ENCODE peak calls at places on chromosomes 7 and 10, in seven cellular contexts. One of them, this sample, is unnamed.

GRCh38 chr10:84715911-84716310 is 387.5 kb downstream of the CCSER2 start:
- DNase-seq in IMR-90: peak
- DNase-seq in esophagus muscularis mucosa: no peak
- DNase-seq in prostate gland: no peak
- DNase-seq in body of pancreas: no peak
- DNase-seq in HCT116: peak
- DNase-seq in transverse colon: peak
- DNase-seq in this sample: peak

GRCh38 chr10:86260564-86260963 is 106.0 kb downstream of the GRID1 start:
- DNase-seq in esophagus muscularis mucosa: no peak
- DNase-seq in IMR-90: no peak
- DNase-seq in body of pancreas: no peak
- DNase-seq in HCT116: no peak
- DNase-seq in prostate gland: no peak
- DNase-seq in transverse colon: no peak
- DNase-seq in this sample: no peak

GRCh38 chr10:36817898-36818297 is 307.5 kb upstream of the ANKRD30A start:
- DNase-seq in IMR-90: no peak
- DNase-seq in transverse colon: no peak
- DNase-seq in esophagus muscularis mucosa: no peak
- DNase-seq in body of pancreas: no peak
- DNase-seq in prostate gland: no peak
- DNase-seq in HCT116: no peak
- DNase-seq in this sample: no peak

GRCh38 chr10:98446121-98446655 is 547 bp downstream of the HPS1 start:
- DNase-seq in prostate gland: no peak
- DNase-seq in transverse colon: peak
- DNase-seq in body of pancreas: peak
- DNase-seq in IMR-90: peak
- DNase-seq in esophagus muscularis mucosa: peak
- DNase-seq in HCT116: no peak
- DNase-seq in this sample: peak

GRCh38 chr10:818526-819220 is 112.8 kb downstream of the LARP4B start:
- DNase-seq in prostate gland: no peak
- DNase-seq in transverse colon: no peak
- DNase-seq in body of pancreas: no peak
- DNase-seq in esophagus muscularis mucosa: no peak
- DNase-seq in IMR-90: no peak
- DNase-seq in HCT116: no peak
- DNase-seq in this sample: no peak

GRCh38 chr7:145169908-145170307 is 334.1 kb upstream of the TPK1 start:
- DNase-seq in body of pancreas: no peak
- DNase-seq in IMR-90: no peak
- DNase-seq in prostate gland: no peak
- DNase-seq in transverse colon: no peak
- DNase-seq in esophagus muscularis mucosa: no peak
- DNase-seq in HCT116: no peak
- DNase-seq in this sample: peak

GRCh38 chr7:27697861-27698430 is 35.3 kb upstream of the HIBADH start:
- DNase-seq in esophagus muscularis mucosa: no peak
- DNase-seq in HCT116: peak
- DNase-seq in body of pancreas: peak
- DNase-seq in IMR-90: peak
- DNase-seq in transverse colon: peak
- DNase-seq in prostate gland: no peak
- DNase-seq in this sample: peak

GRCh38 chr10:80264081-80265056 is 25.1 kb downstream of the MAT1A start:
- DNase-seq in esophagus muscularis mucosa: no peak
- DNase-seq in body of pancreas: no peak
- DNase-seq in transverse colon: no peak
- DNase-seq in prostate gland: no peak
- DNase-seq in HCT116: no peak
- DNase-seq in IMR-90: no peak
- DNase-seq in this sample: no peak

GRCh38 chr10:44366936-44367630 is 17.8 kb downstream of the CXCL12 start:
- DNase-seq in IMR-90: peak
- DNase-seq in esophagus muscularis mucosa: no peak
- DNase-seq in HCT116: no peak
- DNase-seq in prostate gland: no peak
- DNase-seq in transverse colon: no peak
- DNase-seq in body of pancreas: peak
- DNase-seq in this sample: no peak

GRCh38 chr7:45642044-45642443 is 67.9 kb downstream of the ADCY1 start:
- DNase-seq in IMR-90: no peak
- DNase-seq in prostate gland: no peak
- DNase-seq in body of pancreas: no peak
- DNase-seq in transverse colon: no peak
- DNase-seq in esophagus muscularis mucosa: no peak
- DNase-seq in HCT116: no peak
- DNase-seq in this sample: no peak

GRCh38 chr7:87416682-87417587 is 58.5 kb downstream of the ABCB4 start:
- DNase-seq in transverse colon: peak
- DNase-seq in HCT116: peak
- DNase-seq in prostate gland: peak
- DNase-seq in esophagus muscularis mucosa: no peak
- DNase-seq in IMR-90: peak
- DNase-seq in body of pancreas: peak
- DNase-seq in this sample: peak

GRCh38 chr7:155263522-155264197 is 34.0 kb upstream of the INSIG1 start:
- DNase-seq in body of pancreas: no peak
- DNase-seq in esophagus muscularis mucosa: no peak
- DNase-seq in transverse colon: no peak
- DNase-seq in HCT116: no peak
- DNase-seq in IMR-90: no peak
- DNase-seq in prostate gland: no peak
- DNase-seq in this sample: peak

GRCh38 chr7:155265960-155266359 is 31.7 kb upstream of the INSIG1 start:
- DNase-seq in esophagus muscularis mucosa: no peak
- DNase-seq in IMR-90: no peak
- DNase-seq in body of pancreas: no peak
- DNase-seq in prostate gland: no peak
- DNase-seq in transverse colon: no peak
- DNase-seq in HCT116: no peak
- DNase-seq in this sample: no peak

GRCh38 chr7:155266440-155266839 is 31.2 kb upstream of the INSIG1 start:
- DNase-seq in esophagus muscularis mucosa: no peak
- DNase-seq in transverse colon: no peak
- DNase-seq in IMR-90: no peak
- DNase-seq in body of pancreas: no peak
- DNase-seq in prostate gland: no peak
- DNase-seq in HCT116: no peak
- DNase-seq in this sample: no peak

GRCh38 chr7:155267023-155267422 is 30.7 kb upstream of the INSIG1 start:
- DNase-seq in body of pancreas: no peak
- DNase-seq in transverse colon: no peak
- DNase-seq in IMR-90: no peak
- DNase-seq in prostate gland: no peak
- DNase-seq in esophagus muscularis mucosa: no peak
- DNase-seq in HCT116: no peak
- DNase-seq in this sample: no peak

GRCh38 chr7:155265144-155265543 is 32.5 kb upstream of the INSIG1 start:
- DNase-seq in body of pancreas: no peak
- DNase-seq in prostate gland: no peak
- DNase-seq in HCT116: no peak
- DNase-seq in IMR-90: no peak
- DNase-seq in transverse colon: no peak
- DNase-seq in esophagus muscularis mucosa: no peak
- DNase-seq in this sample: no peak
- TF ChIP-seq POLR2A in body of pancreas: no peak
- TF ChIP-seq POLR2A in prostate gland: no peak
- TF ChIP-seq POLR2A in HCT116: no peak
- TF ChIP-seq POLR2A in IMR-90: no peak
- TF ChIP-seq POLR2A in transverse colon: no peak
- TF ChIP-seq POLR2A in esophagus muscularis mucosa: no peak
- TF ChIP-seq POLR2A in this sample: no peak

GRCh38 chr7:102434039-102434481 is 685 bp downstream of the ORAI2 start:
- DNase-seq in transverse colon: no peak
- DNase-seq in IMR-90: peak
- DNase-seq in prostate gland: no peak
- DNase-seq in HCT116: no peak
- DNase-seq in body of pancreas: no peak
- DNase-seq in esophagus muscularis mucosa: no peak
- DNase-seq in this sample: no peak
- TF ChIP-seq POLR2A in transverse colon: no peak
- TF ChIP-seq POLR2A in IMR-90: no peak
- TF ChIP-seq POLR2A in prostate gland: no peak
- TF ChIP-seq POLR2A in HCT116: no peak
- TF ChIP-seq POLR2A in body of pancreas: no peak
- TF ChIP-seq POLR2A in esophagus muscularis mucosa: no peak
- TF ChIP-seq POLR2A in this sample: no peak

DNA sequence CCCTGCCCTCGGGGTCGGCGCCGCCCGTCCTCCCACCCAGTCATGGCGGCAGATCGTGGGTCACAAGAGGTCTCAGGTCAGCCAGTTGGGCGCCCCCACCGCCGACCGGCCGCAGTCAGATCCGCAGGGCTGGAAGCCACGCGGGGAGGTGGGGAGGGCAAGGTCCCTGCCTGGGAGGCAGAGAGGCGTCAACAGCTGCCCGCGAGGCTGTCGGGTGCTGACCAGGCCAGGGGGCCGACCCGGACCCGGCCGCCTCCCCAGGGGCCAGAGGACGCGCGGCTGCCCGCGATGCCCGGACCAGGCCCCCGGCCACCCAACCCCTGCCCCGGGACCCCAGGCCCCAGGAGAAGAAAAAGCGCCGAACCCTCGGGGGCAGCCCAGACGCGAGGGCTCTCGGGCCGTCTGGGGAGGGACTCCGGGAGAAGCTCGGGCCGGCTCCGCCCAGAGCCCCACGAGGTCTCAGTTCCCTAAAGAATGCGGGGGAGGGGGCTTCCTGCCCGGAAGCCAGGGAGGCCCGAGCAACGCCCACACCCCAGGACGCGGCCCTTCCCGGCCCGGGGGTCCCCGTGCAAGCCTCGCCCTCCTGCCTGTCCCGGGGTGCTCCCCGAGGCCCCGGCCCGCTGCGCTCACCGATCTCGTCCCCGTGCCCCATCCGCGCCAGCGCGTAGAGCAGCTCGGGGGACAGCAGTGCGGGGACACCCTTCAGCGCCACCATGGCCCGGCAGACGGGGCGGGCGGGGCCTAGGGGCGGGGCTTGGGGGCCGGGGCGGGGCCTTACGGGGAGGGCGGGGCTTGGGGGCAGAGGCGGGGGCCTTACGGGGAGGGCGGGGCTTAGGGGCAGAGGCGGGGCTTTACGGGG is at the start of gene FUOM:
- DNase-seq in HCT116: peak
- DNase-seq in prostate gland: no peak
- DNase-seq in body of pancreas: peak
- DNase-seq in IMR-90: peak
- DNase-seq in esophagus muscularis mucosa: no peak
- DNase-seq in transverse colon: peak
- DNase-seq in this sample: peak
- TF ChIP-seq POLR2A in HCT116: no peak
- TF ChIP-seq POLR2A in prostate gland: peak
- TF ChIP-seq POLR2A in body of pancreas: no peak
- TF ChIP-seq POLR2A in IMR-90: no peak
- TF ChIP-seq POLR2A in esophagus muscularis mucosa: no peak
- TF ChIP-seq POLR2A in transverse colon: no peak
- TF ChIP-seq POLR2A in this sample: peak

GRCh38 chr7:56030340-56030739 is 20.9 kb downstream of the PSPH start:
- DNase-seq in transverse colon: no peak
- DNase-seq in body of pancreas: no peak
- DNase-seq in prostate gland: no peak
- DNase-seq in IMR-90: no peak
- DNase-seq in esophagus muscularis mucosa: no peak
- DNase-seq in HCT116: no peak
- DNase-seq in this sample: no peak

GRCh38 chr7:56028942-56029630 is 22.2 kb downstream of the PSPH start:
- DNase-seq in prostate gland: no peak
- DNase-seq in HCT116: no peak
- DNase-seq in esophagus muscularis mucosa: no peak
- DNase-seq in body of pancreas: no peak
- DNase-seq in transverse colon: no peak
- DNase-seq in IMR-90: peak
- DNase-seq in this sample: no peak

DNA sequence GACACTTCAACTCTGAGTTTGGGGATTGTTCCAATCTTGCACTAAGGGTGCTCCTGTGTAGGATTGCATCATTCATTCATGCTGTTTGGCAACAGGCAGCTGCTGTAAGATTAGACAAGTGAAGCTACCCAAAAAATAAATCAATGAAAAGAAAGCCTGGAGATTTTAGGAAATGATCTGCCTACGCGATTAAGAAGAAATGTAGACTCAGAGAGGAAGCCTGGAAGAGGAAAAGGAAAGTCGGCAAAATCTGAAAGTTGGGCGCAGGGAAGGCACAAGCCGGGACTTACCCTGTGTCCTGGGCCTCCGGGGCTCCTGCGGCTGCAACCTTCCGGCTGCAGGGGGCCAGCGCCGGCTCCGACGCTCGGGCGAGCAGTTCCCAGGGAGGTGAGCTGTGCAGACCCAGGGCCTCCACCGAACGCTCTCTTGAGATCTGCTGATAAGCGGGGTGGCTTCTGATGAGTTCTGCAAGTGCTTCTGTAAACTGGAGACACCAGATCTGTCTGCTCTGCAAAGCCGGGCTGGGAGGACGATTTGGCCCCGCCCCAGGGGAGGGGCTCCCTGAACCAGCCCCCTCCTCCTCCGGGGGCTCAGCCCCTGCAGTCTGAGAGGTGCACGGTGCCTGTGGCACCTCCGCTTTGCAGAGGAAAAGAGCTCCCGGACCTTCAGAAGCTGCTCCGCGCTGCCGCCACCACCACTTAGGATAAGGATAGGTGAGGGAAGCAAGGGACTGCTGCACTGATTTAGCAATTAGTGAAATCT is 17.4 kb downstream of the PSPH start:
- DNase-seq in esophagus muscularis mucosa: no peak
- DNase-seq in prostate gland: peak
- DNase-seq in body of pancreas: peak
- DNase-seq in HCT116: peak
- DNase-seq in IMR-90: peak
- DNase-seq in transverse colon: peak
- DNase-seq in this sample: peak
- TF ChIP-seq POLR2A in esophagus muscularis mucosa: no peak
- TF ChIP-seq POLR2A in prostate gland: no peak
- TF ChIP-seq POLR2A in body of pancreas: no peak
- TF ChIP-seq POLR2A in HCT116: no peak
- TF ChIP-seq POLR2A in IMR-90: no peak
- TF ChIP-seq POLR2A in transverse colon: no peak
- TF ChIP-seq POLR2A in this sample: peak

GRCh38 chr7:30776971-30777370 is 5.8 kb downstream of the MINDY4 start:
- DNase-seq in HCT116: no peak
- DNase-seq in body of pancreas: no peak
- DNase-seq in transverse colon: no peak
- DNase-seq in prostate gland: no peak
- DNase-seq in esophagus muscularis mucosa: no peak
- DNase-seq in IMR-90: no peak
- DNase-seq in this sample: no peak

GRCh38 chr7:30772984-30773383 is 1.8 kb downstream of the MINDY4 start:
- DNase-seq in esophagus muscularis mucosa: no peak
- DNase-seq in prostate gland: no peak
- DNase-seq in transverse colon: no peak
- DNase-seq in IMR-90: no peak
- DNase-seq in body of pancreas: no peak
- DNase-seq in HCT116: no peak
- DNase-seq in this sample: no peak

GRCh38 chr7:30771859-30772429 is 727 bp downstream of the MINDY4 start:
- DNase-seq in IMR-90: no peak
- DNase-seq in body of pancreas: no peak
- DNase-seq in HCT116: no peak
- DNase-seq in transverse colon: no peak
- DNase-seq in prostate gland: no peak
- DNase-seq in esophagus muscularis mucosa: no peak
- DNase-seq in this sample: peak

GRCh38 chr7:30775992-30776391 is 4.8 kb downstream of the MINDY4 start:
- DNase-seq in esophagus muscularis mucosa: no peak
- DNase-seq in body of pancreas: no peak
- DNase-seq in transverse colon: no peak
- DNase-seq in prostate gland: no peak
- DNase-seq in HCT116: no peak
- DNase-seq in IMR-90: no peak
- DNase-seq in this sample: no peak

GRCh38 chr7:30770936-30771858 is at the start of gene MINDY4:
- DNase-seq in HCT116: peak
- DNase-seq in body of pancreas: peak
- DNase-seq in transverse colon: peak
- DNase-seq in prostate gland: peak
- DNase-seq in IMR-90: peak
- DNase-seq in esophagus muscularis mucosa: no peak
- DNase-seq in this sample: peak
- TF ChIP-seq POLR2A in HCT116: no peak
- TF ChIP-seq POLR2A in body of pancreas: peak
- TF ChIP-seq POLR2A in transverse colon: peak
- TF ChIP-seq POLR2A in prostate gland: no peak
- TF ChIP-seq POLR2A in IMR-90: no peak
- TF ChIP-seq POLR2A in esophagus muscularis mucosa: no peak
- TF ChIP-seq POLR2A in this sample: no peak